ENCODE peak calls at places on chromosomes 3 and 15, in nine cellular contexts. M is AG04449, E is tibial artery, I is BJ, L is neuronal stem cell, F is mesendoderm, Z is IMR-90, W is astrocyte of the spinal cord, R is foreskin fibroblast. B is an unnamed sample.

GRCh38 chr3:148975696-148976095 is 15.6 kb upstream of the GYG1 start:
- DNase-seq in M (no peak), E (no peak), I (no peak), L (no peak), F (no peak), Z (no peak), W (no peak), R (no peak), B (no peak)

GRCh38 chr3:69855436-69856162 is 116.3 kb downstream of the MITF start:
- DNase-seq in M (no peak), E (no peak), I (no peak), L (no peak), F (peak; percentile 25), Z (peak; percentile 64), W (peak; percentile 44), R (peak; percentile 63), B (no peak)

GRCh38 chr15:69823223-69823907 is 274.4 kb downstream of the TLE3 start:
- DNase-seq in M (no peak), E (no peak), I (no peak), L (no peak), F (peak; percentile 40), Z (peak; percentile 10), W (peak; percentile 20), R (no peak), B (peak; percentile 20)

GRCh38 chr15:62534996-62535395 is 369.9 kb upstream of the C2CD4B start:
- DNase-seq in M (no peak), E (no peak), I (no peak), L (no peak), F (no peak), Z (no peak), W (no peak), R (peak; percentile 11), B (peak; percentile 28)

GRCh38 chr3:119669906-119670570 is 7.2 kb downstream of the COX17 start:
- DNase-seq in M (no peak), E (no peak), I (no peak), L (no peak), F (no peak), Z (no peak), W (no peak), R (peak; percentile 54), B (no peak)

GRCh38 chr15:81334768-81335447 is 11.0 kb upstream of the STARD5 start:
- DNase-seq in M (no peak), E (no peak), I (no peak), L (no peak), F (no peak), Z (no peak), W (no peak), R (no peak), B (no peak)

GRCh38 chr3:171809513-171810277 is 588 bp downstream of the PLD1 start:
- DNase-seq in M (peak; percentile 75), E (peak; percentile 86), I (peak; percentile 80), L (peak; percentile 44), F (peak; percentile 67), Z (peak; percentile 95), W (peak; percentile 93), R (peak; percentile 98), B (peak; percentile 99)

GRCh38 chr3:64977308-64978100 is 289.7 kb upstream of the ADAMTS9 start:
- DNase-seq in M (no peak), E (no peak), I (peak; percentile 16), L (no peak), F (peak; percentile 92), Z (peak; percentile 78), W (peak; percentile 82), R (peak; percentile 56), B (no peak)

GRCh38 chr15:63189955-63190691 is 717 bp downstream of the RAB8B start:
- DNase-seq in M (no peak), E (no peak), I (no peak), L (no peak), F (peak; percentile 37), Z (no peak), W (no peak), R (peak; percentile 28), B (no peak)

GRCh38 chr3:53303549-53303948 is 43.8 kb downstream of the DCP1A start:
- DNase-seq in M (no peak), E (no peak), I (no peak), L (no peak), F (no peak), Z (no peak), W (no peak), R (no peak), B (no peak)

GRCh38 chr3:111748132-111748531 is 110.9 kb upstream of the PHLDB2 start:
- DNase-seq in M (no peak), E (no peak), I (no peak), L (no peak), F (no peak), Z (no peak), W (no peak), R (peak; percentile 9), B (no peak)

GRCh38 chr3:72127843-72128242 is 342.9 kb upstream of the PROK2 start:
- DNase-seq in M (no peak), E (no peak), I (no peak), L (no peak), F (no peak), Z (peak; percentile 25), W (peak; percentile 37), R (peak; percentile 72), B (peak; percentile 54)

DNA sequence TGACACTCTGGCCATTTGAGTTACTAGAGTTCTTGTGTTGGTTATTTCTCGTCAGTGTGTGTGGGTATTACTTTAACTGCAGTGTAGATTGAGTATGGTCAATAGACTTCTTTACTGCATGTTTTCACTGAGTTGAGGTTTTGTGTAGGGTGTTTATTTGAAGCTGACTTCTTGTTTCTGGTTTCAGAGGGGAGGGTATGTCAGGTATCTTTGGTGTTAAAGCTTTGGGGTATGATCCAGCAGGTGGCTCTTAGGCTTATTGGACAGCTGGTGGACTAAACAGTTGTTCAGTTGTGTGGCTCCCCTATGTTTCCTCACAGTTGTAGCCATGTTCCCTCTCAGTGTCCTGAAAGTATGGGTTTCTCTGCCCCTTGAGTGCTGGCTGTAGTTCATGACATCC is 72.0 kb downstream of the AKAP13 start:
- DNase-seq in M (no peak), E (no peak), I (no peak), L (no peak), F (no peak), Z (no peak), W (no peak), R (no peak), B (no peak)
- H3K4me3 ChIP-seq in M (no peak overlapping the region), E (no peak overlapping the region), I (no peak overlapping the region), L (no peak overlapping the region), F (no peak overlapping the region), Z (no peak overlapping the region), W (no peak overlapping the region), R (no peak overlapping the region), B (no peak overlapping the region)

GRCh38 chr3:99639579-99639978 is 1.2 kb downstream of the COL8A1 start:
- DNase-seq in M (no peak), E (no peak), I (no peak), L (no peak), F (no peak), Z (peak; percentile 35), W (no peak), R (no peak), B (no peak)
- H3K4me3 ChIP-seq in M (peak overlapping the region; percentile 84), E (peak overlapping the region; percentile 69), I (peak overlapping the region; percentile 57), L (no peak overlapping the region), F (no peak overlapping the region), Z (peak overlapping the region; percentile 62), W (peak overlapping the region; percentile 75), R (peak overlapping the region; percentile 67), B (peak overlapping the region; percentile 64)

GRCh38 chr3:6510713-6511112 is 350.2 kb upstream of the GRM7 start:
- DNase-seq in M (no peak), E (no peak), I (no peak), L (no peak), F (no peak), Z (no peak), W (no peak), R (no peak), B (no peak)

GRCh38 chr3:6504834-6505233 is 356.1 kb upstream of the GRM7 start:
- DNase-seq in M (no peak), E (no peak), I (no peak), L (no peak), F (no peak), Z (no peak), W (no peak), R (no peak), B (no peak)

GRCh38 chr3:6504385-6504784 is 356.5 kb upstream of the GRM7 start:
- DNase-seq in M (no peak), E (no peak), I (no peak), L (no peak), F (no peak), Z (no peak), W (no peak), R (no peak), B (no peak)

GRCh38 chr3:6508410-6508759 is 352.5 kb upstream of the GRM7 start:
- DNase-seq in M (no peak), E (no peak), I (no peak), L (no peak), F (no peak), Z (no peak), W (no peak), R (no peak), B (no peak)
- H3K4me3 ChIP-seq in M (peak overlapping the region; percentile 39), E (no peak overlapping the region), I (no peak overlapping the region), L (no peak overlapping the region), F (no peak overlapping the region), Z (no peak overlapping the region), W (no peak overlapping the region), R (no peak overlapping the region), B (no peak overlapping the region)

GRCh38 chr15:101138086-101138660 is 113.7 kb downstream of the CHSY1 start:
- DNase-seq in M (no peak), E (no peak), I (no peak), L (no peak), F (no peak), Z (no peak), W (no peak), R (no peak), B (no peak)
- H3K4me3 ChIP-seq in M (no peak overlapping the region), E (no peak overlapping the region), I (no peak overlapping the region), L (no peak overlapping the region), F (no peak overlapping the region), Z (no peak overlapping the region), W (no peak overlapping the region), R (no peak overlapping the region), B (no peak overlapping the region)

B was measured in MG63.